ENCODE peak calls at places on chromosomes 6 and 20, in eight cellular contexts. P is AG04449, U is GM12865, R is HFFc6, S is cardiac muscle cell, V is brain microvascular endothelial cell, Q is BE2C, J is astrocyte of the spinal cord. H is an unnamed sample.

GRCh38 chr20:50855498-50856474 is 60.9 kb downstream of the BCAS4 start:
- DNase-seq in Q (peak), V (no peak), U (no peak), P (no peak), R (peak), J (peak), S (no peak), H (no peak)

GRCh38 chr6:156715839-156716238 is 61.3 kb upstream of the ARID1B start:
- DNase-seq in U (no peak), Q (no peak), J (no peak), V (no peak), R (no peak), S (no peak), P (no peak), H (no peak)

GRCh38 chr6:111484655-111484974 is 1.6 kb upstream of the REV3L start:
- DNase-seq in Q (no peak), V (no peak), J (peak), S (no peak), R (no peak), U (peak), P (no peak), H (no peak)

GRCh38 chr20:33852971-33853813 is 42.0 kb downstream of the CHMP4B start:
- DNase-seq in R (no peak), S (no peak), J (no peak), P (no peak), V (no peak), Q (no peak), U (no peak), H (no peak)

GRCh38 chr6:80165143-80165542 is 58.7 kb downstream of the BCKDHB start:
- DNase-seq in Q (no peak), U (peak), S (no peak), V (no peak), J (no peak), P (no peak), R (no peak), H (no peak)

GRCh38 chr20:54649511-54649962 is 174.1 kb downstream of the DOK5 start:
- DNase-seq in U (peak), Q (peak), J (peak), P (no peak), V (peak), R (peak), S (peak), H (peak)

GRCh38 chr6:85047818-85048217 is 283.4 kb upstream of the TBX18 start:
- DNase-seq in V (no peak), R (no peak), Q (no peak), J (no peak), U (no peak), S (no peak), P (no peak), H (no peak)

GRCh38 chr20:39381598-39381997 is 419.5 kb downstream of the DHX35 start:
- DNase-seq in U (no peak), V (no peak), J (no peak), R (no peak), Q (no peak), P (no peak), S (no peak), H (no peak)

GRCh38 chr6:19444481-19444880 is 392.7 kb upstream of the ID4 start:
- DNase-seq in Q (no peak), V (no peak), P (no peak), R (no peak), S (no peak), J (peak), U (no peak), H (no peak)

GRCh38 chr6:82951389-82951788 is 114.3 kb downstream of the UBE3D start:
- DNase-seq in R (peak), U (no peak), P (no peak), Q (no peak), V (no peak), S (no peak), J (no peak), H (no peak)

GRCh38 chr6:31473244-31473643 is 24.7 kb upstream of the MICB start:
- DNase-seq in R (no peak), J (no peak), V (no peak), S (no peak), U (no peak), P (no peak), Q (no peak), H (no peak)

GRCh38 chr6:84019171-84019570 is 14.4 kb upstream of the MRAP2 start:
- DNase-seq in S (no peak), Q (no peak), J (no peak), P (no peak), R (no peak), U (no peak), V (no peak), H (no peak)

GRCh38 chr6:130513770-130514169 is 148.0 kb downstream of the TMEM200A start:
- DNase-seq in V (peak), U (peak), J (peak), R (peak), P (peak), S (no peak), Q (no peak), H (no peak)

GRCh38 chr20:57840504-57841296 is 130.9 kb upstream of the PMEPA1 start:
- DNase-seq in V (no peak), S (no peak), U (no peak), Q (no peak), R (no peak), J (no peak), P (no peak), H (no peak)

GRCh38 chr6:33744001-33744848 is 2.5 kb downstream of the IP6K3 start:
- DNase-seq in U (peak), J (peak), P (no peak), V (peak), R (peak), Q (peak), S (peak), H (peak)

GRCh38 chr20:478949-479429 is 16.7 kb upstream of the TBC1D20 start:
- DNase-seq in P (no peak), R (peak), S (peak), Q (peak), U (peak), V (peak), J (peak), H (no peak)

GRCh38 chr6:158684311-158684710 is 34.5 kb downstream of the SYTL3 start:
- DNase-seq in R (no peak), V (no peak), U (no peak), P (no peak), Q (no peak), S (no peak), J (no peak), H (no peak)

GRCh38 chr6:39143238-39143930 is 28.4 kb upstream of the SAYSD1 start:
- DNase-seq in J (no peak), Q (no peak), P (no peak), S (no peak), U (no peak), V (no peak), R (no peak), H (no peak)

GRCh38 chr20:2086177-2086979 is 15.2 kb upstream of the STK35 start:
- DNase-seq in Q (no peak), P (no peak), U (no peak), V (no peak), S (no peak), R (no peak), J (no peak), H (no peak)

GRCh38 chr6:139271056-139271455 is 20.7 kb downstream of the TXLNB start:
- DNase-seq in Q (no peak), V (peak), S (no peak), J (peak), R (no peak), U (peak), P (no peak), H (no peak)

GRCh38 chr6:33197431-33198048 is 2.9 kb downstream of the RXRB start:
- DNase-seq in J (peak), Q (peak), V (peak), R (peak), U (peak), P (no peak), S (peak), H (no peak)

GRCh38 chr6:131976545-131977061 is 25.4 kb upstream of the CCN2 start:
- DNase-seq in Q (no peak), S (no peak), J (peak), V (peak), R (no peak), U (no peak), P (no peak), H (no peak)

DNA sequence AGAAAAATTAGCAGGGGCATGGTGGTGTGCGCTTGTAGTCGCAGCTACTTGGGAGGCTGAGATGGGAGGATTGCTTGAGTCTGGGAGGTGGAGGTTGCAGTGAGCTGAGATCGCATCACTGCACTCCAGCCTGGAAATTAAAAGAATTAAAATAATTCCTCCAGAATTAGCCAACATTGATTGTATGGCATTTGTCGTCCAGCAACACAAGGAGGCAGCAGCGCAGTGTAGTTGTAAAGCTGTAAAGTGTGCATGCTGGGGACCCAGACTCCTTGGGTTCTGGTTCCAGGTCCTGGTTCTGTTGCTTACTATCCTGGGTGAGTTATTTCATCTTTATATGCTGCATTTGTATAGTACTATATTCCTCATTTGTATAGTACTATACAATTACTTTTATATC is 41.4 kb downstream of the PEX7 start:
- DNase-seq in P (no peak), J (no peak), Q (no peak), V (no peak), U (no peak), S (no peak), R (no peak), H (no peak)
- TF ChIP-seq CTCF in P (no peak), J (no peak), Q (peak), V (no peak), U (no peak), S (no peak), R (no peak), H (no peak)

DNA sequence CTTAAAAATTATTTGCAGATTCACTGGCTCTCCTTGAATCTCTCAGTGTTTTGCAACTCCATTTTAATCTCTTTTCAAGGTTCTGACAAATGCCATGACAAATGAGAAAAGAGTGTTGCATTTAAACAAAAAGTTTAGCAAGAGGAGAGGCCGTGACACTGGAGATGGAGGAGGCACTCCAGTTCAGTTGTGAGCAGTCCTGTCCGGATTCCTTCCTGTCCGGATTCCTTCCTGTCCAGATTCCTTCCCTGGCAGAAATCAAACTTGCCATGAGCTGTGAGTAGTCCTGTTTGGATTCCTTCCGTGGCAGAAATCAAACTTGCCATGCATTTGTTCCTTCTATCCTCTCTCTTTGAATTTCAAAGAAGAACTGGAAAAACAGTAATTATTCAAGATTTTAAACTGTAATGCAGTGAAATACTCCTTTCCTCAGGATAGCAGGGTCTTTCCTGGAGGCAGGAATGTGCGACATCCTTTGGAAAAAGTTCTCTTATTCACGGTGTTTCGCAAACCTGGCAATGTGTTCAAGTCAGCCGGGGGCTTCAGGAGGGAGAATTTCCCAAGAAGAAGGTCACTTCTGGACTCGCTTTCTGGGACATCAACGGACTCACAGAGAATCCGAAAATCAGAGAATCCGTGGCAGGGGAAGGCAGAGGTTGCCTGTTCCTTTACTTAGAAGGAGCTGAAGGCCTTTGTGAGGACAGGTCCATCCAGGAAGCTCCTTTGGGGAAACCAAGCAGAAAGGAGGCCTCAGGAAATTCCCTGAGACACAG is 48.7 kb upstream of the DACT2 start:
- DNase-seq in Q (no peak), U (no peak), S (no peak), V (no peak), J (no peak), R (no peak), P (no peak), H (no peak)
- TF ChIP-seq CTCF in Q (no peak), U (no peak), S (peak), V (no peak), J (no peak), R (no peak), P (no peak), H (no peak)

GRCh38 chr20:20837574-20838021 is 125.2 kb upstream of the RALGAPA2 start:
- DNase-seq in P (no peak), Q (peak), J (peak), S (peak), V (peak), R (peak), U (peak), H (peak)
- TF ChIP-seq CTCF in P (peak), Q (peak), J (peak), S (peak), V (peak), R (peak), U (peak), H (peak)

GRCh38 chr6:36805107-36805797 is 34.0 kb downstream of the CPNE5 start:
- DNase-seq in P (no peak), R (no peak), S (no peak), Q (no peak), J (no peak), V (no peak), U (no peak), H (no peak)

GRCh38 chr6:36805917-36806316 is 33.3 kb downstream of the CPNE5 start:
- DNase-seq in V (no peak), U (no peak), S (no peak), J (no peak), P (no peak), R (no peak), Q (no peak), H (no peak)

GRCh38 chr6:36804549-36804948 is 34.7 kb downstream of the CPNE5 start:
- DNase-seq in J (no peak), S (no peak), V (no peak), Q (no peak), R (no peak), P (no peak), U (no peak), H (no peak)

GRCh38 chr6:36803482-36803881 is 35.8 kb downstream of the CPNE5 start:
- DNase-seq in V (no peak), P (no peak), U (no peak), J (no peak), Q (no peak), S (no peak), R (no peak), H (no peak)

DNA sequence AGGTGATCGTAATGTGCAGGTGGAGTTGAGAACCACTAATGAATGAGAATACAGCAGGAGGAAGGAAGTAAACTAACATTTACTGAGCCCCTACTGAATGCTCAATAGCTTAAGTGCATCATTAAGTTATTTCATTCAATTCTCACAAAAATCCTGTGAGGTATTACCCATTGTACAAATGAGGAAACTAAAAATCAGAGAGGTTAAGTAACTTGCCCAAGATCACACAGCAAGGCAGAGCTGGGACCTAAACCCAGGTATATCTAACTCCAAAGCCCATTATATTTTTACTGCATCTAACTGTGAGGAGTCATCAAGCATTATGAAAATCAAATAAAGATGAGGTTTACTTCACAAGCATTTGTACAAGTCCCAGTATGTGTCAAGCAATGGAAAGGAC is 35.3 kb downstream of the CPNE5 start:
- DNase-seq in R (no peak), V (no peak), U (no peak), S (no peak), Q (no peak), P (no peak), J (no peak), H (no peak)
- TF ChIP-seq CTCF in R (no peak), V (no peak), U (no peak), S (no peak), Q (no peak), P (no peak), J (no peak), H (no peak)

DNA sequence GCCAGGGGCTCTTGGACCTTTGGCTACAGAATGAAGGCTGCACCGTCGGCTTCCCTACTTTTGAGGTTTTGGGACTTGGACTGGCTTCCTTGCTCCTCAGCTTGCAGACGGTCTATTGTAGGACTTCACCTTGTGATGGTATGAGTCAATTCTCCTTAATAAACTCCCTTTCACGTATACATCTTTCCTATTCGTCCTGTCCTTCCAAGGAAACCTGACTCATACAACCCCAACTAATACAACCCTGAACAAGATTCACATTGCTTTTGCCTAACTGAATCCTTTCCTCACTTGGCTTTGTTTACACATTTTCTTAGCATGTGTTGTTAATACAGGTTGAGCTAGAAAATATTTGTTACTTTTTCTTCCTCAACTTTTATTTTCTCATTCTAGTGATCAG is 21.9 kb downstream of the TBXT start:
- DNase-seq in R (no peak), U (no peak), V (no peak), J (no peak), P (no peak), Q (no peak), S (no peak), H (no peak)
- TF ChIP-seq CTCF in R (no peak), U (no peak), V (no peak), J (no peak), P (no peak), Q (no peak), S (no peak), H (no peak)

DNA sequence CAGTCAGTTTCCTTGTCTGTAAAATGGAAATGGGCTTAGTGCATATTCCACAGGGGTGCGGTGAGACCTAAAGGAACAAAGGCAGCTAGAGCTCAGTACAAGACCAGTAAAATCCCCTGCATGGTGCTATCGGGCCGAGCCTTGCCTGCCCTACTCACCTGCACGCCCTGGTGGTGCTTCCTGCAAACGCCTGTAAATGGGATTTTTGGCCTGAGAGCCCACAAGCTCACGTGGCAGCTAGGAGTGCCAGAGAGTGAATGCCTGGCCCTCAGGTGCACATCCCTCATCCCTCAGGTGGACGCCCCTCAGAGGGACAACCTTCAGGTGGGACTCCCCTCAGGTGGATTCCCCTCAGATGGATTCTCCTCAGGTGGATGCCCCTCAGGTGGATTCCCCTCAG is 48.0 kb upstream of the VSX1 start:
- DNase-seq in J (no peak), Q (no peak), S (no peak), P (no peak), U (no peak), R (no peak), V (no peak), H (no peak)
- TF ChIP-seq CTCF in J (no peak), Q (no peak), S (no peak), P (no peak), U (no peak), R (no peak), V (no peak), H (no peak)

DNA sequence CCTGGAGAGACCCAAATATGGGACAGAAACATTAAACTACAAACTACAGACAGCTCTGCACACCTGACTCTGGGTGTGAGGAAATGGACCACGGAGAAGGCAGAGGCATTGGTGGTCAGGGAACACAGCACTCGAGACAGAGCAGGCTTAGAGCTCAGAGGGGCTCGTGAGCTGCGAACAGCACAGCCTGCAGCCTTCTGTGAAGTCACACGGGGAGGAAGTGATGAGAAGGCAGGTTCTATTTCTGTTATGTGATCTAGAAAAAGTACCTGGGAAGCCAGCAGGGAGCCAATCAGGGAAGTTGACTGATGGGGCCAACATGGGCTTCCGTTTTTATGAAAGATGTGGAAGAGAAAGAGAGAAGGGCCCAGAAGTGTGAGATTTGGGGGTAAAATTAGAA is 88.9 kb upstream of the SNAP25 start:
- DNase-seq in Q (no peak), V (no peak), S (no peak), R (no peak), P (no peak), J (no peak), U (no peak), H (no peak)
- TF ChIP-seq CTCF in Q (no peak), V (no peak), S (no peak), R (no peak), P (no peak), J (no peak), U (no peak), H (no peak)

GRCh38 chr6:8888468-8888867 is 453.1 kb upstream of the SLC35B3 start:
- DNase-seq in P (no peak), J (no peak), S (no peak), U (peak), Q (no peak), R (no peak), V (no peak), H (no peak)
- TF ChIP-seq CTCF in P (no peak), J (peak), S (no peak), U (peak), Q (peak), R (peak), V (peak), H (peak)

GRCh38 chr6:135540207-135540877 is 42.8 kb upstream of the AHI1 start:
- DNase-seq in U (peak), V (peak), S (peak), P (no peak), R (no peak), Q (no peak), J (peak), H (no peak)
- TF ChIP-seq CTCF in U (peak), V (peak), S (peak), P (peak), R (peak), Q (peak), J (peak), H (no peak)

H was measured in glutamatergic neuron.